ENCODE peak calls at places on chromosomes 16 and 17, in four cellular contexts. Q, L, H and R are unnamed samples.
A peak's percentile ranks its signal among the peaks of the same experiment; 100 is the strongest.

GRCh38 chr16:15631730-15632409 is 11.1 kb downstream of the MARF1 start:
- DNase-seq in H (no peak), Q (no peak), L (no peak), R (no peak)

GRCh38 chr17:6506679-6507231 is 49.6 kb downstream of the PITPNM3 start:
- DNase-seq in H (peak; percentile 73), L (no peak), Q (peak; percentile 41), R (peak; percentile 92)

GRCh38 chr17:12422632-12423031 is 243.1 kb upstream of the MYOCD start:
- DNase-seq in H (no peak), L (no peak), Q (no peak), R (no peak)

GRCh38 chr17:82303944-82304808 is 13.2 kb downstream of the CD7 start:
- DNase-seq in H (no peak), Q (no peak), L (no peak), R (no peak)

GRCh38 chr17:29292992-29293889 is 707 bp downstream of the NUFIP2 start:
- DNase-seq in H (peak; percentile 69), Q (peak; percentile 77), L (peak; percentile 34), R (peak; percentile 44)

GRCh38 chr16:70610273-70611223 is 35.8 kb upstream of the IL34 start:
- DNase-seq in L (no peak), H (no peak), Q (no peak), R (no peak)

GRCh38 chr16:72823961-72824490 is 223.9 kb downstream of the ZFHX3 start:
- DNase-seq in H (no peak), L (no peak), Q (no peak), R (no peak)

GRCh38 chr17:63816669-63817068 is 10.6 kb upstream of the PSMC5 start:
- DNase-seq in Q (peak; percentile 72), H (peak; percentile 43), L (no peak), R (no peak)

GRCh38 chr16:2537451-2538379 is at the start of gene PDPK1:
- DNase-seq in Q (peak; percentile 94), L (peak; percentile 83), H (peak; percentile 94), R (peak; percentile 91)

GRCh38 chr16:89155184-89155679 is 16.3 kb upstream of the CDH15 start:
- DNase-seq in Q (peak; percentile 73), L (no peak), H (peak; percentile 83), R (peak; percentile 59)

GRCh38 chr17:7590743-7591142 is 849 bp upstream of the SOX15 start:
- DNase-seq in H (peak; percentile 76), L (no peak), Q (peak; percentile 85), R (peak; percentile 67)

GRCh38 chr16:68231384-68232136 is 4.4 kb downstream of the ESRP2 start:
- DNase-seq in H (no peak), L (no peak), Q (no peak), R (no peak)

GRCh38 chr16:75710344-75710743 is 9.1 kb upstream of the DUXB start:
- DNase-seq in L (no peak), Q (no peak), H (no peak), R (no peak)

GRCh38 chr16:54657709-54658102 is 273.0 kb upstream of the IRX5 start:
- DNase-seq in Q (no peak), L (no peak), H (no peak), R (no peak)

GRCh38 chr16:4488486-4488967 is 12.3 kb downstream of the HMOX2 start:
- DNase-seq in Q (peak; percentile 27), L (no peak), H (peak; percentile 24), R (no peak)

GRCh38 chr16:84700518-84701277 is 898 bp downstream of the USP10 start:
- DNase-seq in Q (peak; percentile 55), H (peak; percentile 36), L (no peak), R (peak; percentile 19)

GRCh38 chr17:36939059-36939943 is 2.0 kb downstream of the LHX1 start:
- DNase-seq in Q (no peak), L (no peak), H (no peak), R (no peak)

GRCh38 chr16:7330709-7331108 is 1.9 kb upstream of the RBFOX1 start:
- DNase-seq in H (no peak), Q (no peak), L (no peak), R (peak; percentile 84)

GRCh38 chr16:6725634-6726331 is 606.9 kb upstream of the RBFOX1 start:
- DNase-seq in Q (no peak), H (no peak), L (no peak), R (no peak)

GRCh38 chr17:57945999-57946797 is 9.0 kb downstream of the CUEDC1 start:
- DNase-seq in Q (peak; percentile 55), H (peak; percentile 59), L (no peak), R (peak; percentile 36)

GRCh38 chr16:84933774-84934571 is 77.4 kb downstream of the ZDHHC7 start:
- DNase-seq in L (no peak), Q (peak; percentile 59), H (peak; percentile 51), R (no peak)

GRCh38 chr16:14530046-14530445 is 100.0 kb downstream of the PARN start:
- DNase-seq in H (no peak), L (no peak), Q (no peak), R (no peak)